ENCODE peak calls at places on chromosome 7, in six cellular contexts. G is Panc1; Y is NCI-H1417 treated with DMSO at 0.1 percent for 48 hours; P is activated T-cell treated with anti-CD3 and anti-CD28 coated beads for 1 hour; B is activated naive CD8-positive, alpha-beta T cell treated with anti-CD3 and anti-CD28 coated beads, Interleukin-2, amount 50 U/mL, for 24 hours; W is thoracic aorta. R is an unnamed sample.

GRCh38 chr7:55641273-55641691 is 69.0 kb upstream of the VOPP1 start:
- DNase-seq in Y (peak), W (no peak), B (no peak), P (peak), G (peak), R (no peak)

GRCh38 chr7:28706607-28707006 is 251.5 kb downstream of the TRIL start:
- DNase-seq in B (no peak), P (no peak), G (no peak), Y (no peak), W (no peak), R (no peak)

GRCh38 chr7:5077740-5078139 is 32.1 kb downstream of the RBAK start:
- DNase-seq in G (no peak), B (no peak), W (no peak), P (no peak), Y (no peak), R (no peak)

GRCh38 chr7:49014870-49015269 is 90.5 kb downstream of the CDC14C start:
- DNase-seq in B (no peak), Y (no peak), G (no peak), W (no peak), P (no peak), R (no peak)

GRCh38 chr7:1669954-1670893 is at the start of gene ELFN1:
- DNase-seq in Y (no peak), W (no peak), G (no peak), P (no peak), B (no peak), R (peak)

GRCh38 chr7:157881062-157881771 is 544.4 kb downstream of the DNAJB6 start:
- DNase-seq in B (no peak), G (no peak), Y (no peak), P (no peak), W (no peak), R (no peak)

GRCh38 chr7:46291601-46292150 is 370.6 kb upstream of the IGFBP3 start:
- DNase-seq in P (no peak), G (no peak), Y (no peak), W (peak), B (no peak), R (no peak)

GRCh38 chr7:785416-785815 is 46.9 kb upstream of the SUN1 start:
- DNase-seq in W (no peak), P (no peak), G (no peak), B (no peak), Y (no peak), R (no peak)

GRCh38 chr7:93374345-93374940 is 142.3 kb downstream of the VPS50 start:
- DNase-seq in P (no peak), B (no peak), G (peak), W (no peak), Y (no peak), R (no peak)

GRCh38 chr7:100538348-100538653 is 702 bp upstream of the AGFG2 start:
- DNase-seq in Y (no peak), P (no peak), W (no peak), B (no peak), G (no peak), R (no peak)

GRCh38 chr7:100887186-100887954 is 2.1 kb downstream of the UFSP1 start:
- DNase-seq in P (no peak), W (no peak), G (no peak), Y (no peak), B (peak), R (no peak)

GRCh38 chr7:2880882-2881281 is 36.8 kb upstream of the GNA12 start:
- DNase-seq in Y (no peak), W (no peak), B (no peak), G (no peak), P (no peak), R (no peak)

R was measured in omental fat pad.